ENCODE peak calls at places on chromosomes 4 and X, in eight cellular contexts. S is iPS-NIHi11, C is kidney epithelial cell, V is brain microvascular endothelial cell, K is NCI-H1092, G is cardiac septum, T is NCI-H1436, B is RPMI8226. M is an unnamed sample.

GRCh38 chr4:177403746-177404145 is 38.5 kb downstream of the AGA start:
- DNase-seq in V (no peak), S (no peak), C (no peak), K (no peak), B (no peak), G (no peak), T (no peak), M (no peak)

GRCh38 chr4:38368612-38369011 is 295.4 kb upstream of the KLF3 start:
- DNase-seq in G (no peak), K (no peak), B (no peak), T (no peak), S (no peak), C (no peak), V (peak; percentile 61), M (no peak)

GRCh38 chr4:188778880-188779279 is 639.6 kb downstream of the TRIML1 start:
- DNase-seq in T (no peak), G (no peak), C (peak; percentile 70), S (no peak), B (peak; percentile 46), V (peak; percentile 24), K (no peak), M (no peak)

GRCh38 chr4:152719856-152720556 is 40.2 kb upstream of the TMEM154 start:
- DNase-seq in C (no peak), B (no peak), G (no peak), S (no peak), K (peak; percentile 31), T (no peak), V (no peak), M (no peak)

GRCh38 chr4:81754169-81754568 is 282.5 kb upstream of the RASGEF1B start:
- DNase-seq in C (peak; percentile 7), G (no peak), K (no peak), T (no peak), B (no peak), V (no peak), S (no peak), M (no peak)

GRCh38 chrX:113305496-113305895 is 464.9 kb upstream of the AMOT start:
- DNase-seq in B (no peak), T (no peak), S (no peak), C (peak; percentile 7), K (no peak), G (no peak), V (no peak), M (no peak)

GRCh38 chr4:142402925-142403324 is 443.2 kb downstream of the INPP4B start:
- DNase-seq in C (no peak), G (no peak), S (no peak), T (no peak), K (no peak), V (peak; percentile 26), B (no peak), M (no peak)

GRCh38 chr4:78777556-78777900 is 1.4 kb downstream of the BMP2K start:
- DNase-seq in C (no peak), G (no peak), K (no peak), T (no peak), V (no peak), B (no peak), S (no peak), M (no peak)

GRCh38 chr4:187995322-187996207 is at the start of gene ZFP42:
- DNase-seq in T (no peak), K (no peak), B (no peak), C (no peak), V (no peak), S (peak; percentile 81), G (no peak), M (no peak)

GRCh38 chr4:7073059-7073458 is 5.2 kb upstream of the GRPEL1 start:
- DNase-seq in B (no peak), G (no peak), T (no peak), V (no peak), S (no peak), K (no peak), C (no peak), M (no peak)

GRCh38 chr4:186920486-186920885 is 196.8 kb upstream of the FAT1 start:
- DNase-seq in S (no peak), T (no peak), B (no peak), V (peak; percentile 52), G (no peak), C (no peak), K (no peak), M (no peak)

GRCh38 chr4:125780159-125780558 is 465.4 kb downstream of the FAT4 start:
- DNase-seq in B (no peak), V (no peak), T (no peak), K (no peak), G (no peak), C (no peak), S (no peak), M (no peak)

GRCh38 chr4:59770865-59771264 is 1429.3 kb upstream of the ADGRL3 start:
- DNase-seq in C (no peak), V (no peak), S (no peak), T (no peak), G (no peak), K (no peak), B (no peak), M (no peak)

GRCh38 chr4:150579591-150580234 is 2.2 kb upstream of the MAB21L2 start:
- DNase-seq in T (no peak), C (no peak), V (no peak), K (no peak), B (no peak), G (no peak), S (no peak), M (no peak)

GRCh38 chr4:4533461-4534169 is 8.2 kb downstream of the STX18 start:
- DNase-seq in V (no peak), G (no peak), C (peak; percentile 54), K (no peak), S (no peak), B (no peak), T (no peak), M (no peak)

GRCh38 chr4:40409835-40410234 is 74.7 kb downstream of the CHRNA9 start:
- DNase-seq in V (peak; percentile 5), G (no peak), B (no peak), K (no peak), T (no peak), S (no peak), C (no peak), M (no peak)

GRCh38 chr4:169398294-169398693 is 127.5 kb upstream of the SH3RF1 start:
- DNase-seq in C (peak; percentile 16), B (no peak), K (no peak), S (no peak), V (no peak), T (no peak), G (no peak), M (no peak)

GRCh38 chr4:100146756-100147155 is 43.5 kb downstream of the DDIT4L start:
- DNase-seq in T (no peak), B (no peak), C (no peak), S (no peak), K (no peak), G (no peak), V (no peak), M (no peak)

GRCh38 chrX:150100261-150100660 is 162.0 kb upstream of the EOLA2 start:
- DNase-seq in S (no peak), K (no peak), T (no peak), V (peak; percentile 11), G (no peak), C (no peak), B (no peak), M (no peak)

GRCh38 chrX:41441934-41442823 is 5.0 kb upstream of the NYX start:
- DNase-seq in B (peak; percentile 94), C (peak; percentile 45), G (peak; percentile 95), K (no peak), S (peak; percentile 88), T (peak; percentile 44), V (peak; percentile 34), M (peak; percentile 89)

GRCh38 chr4:140870427-140870826 is 114.2 kb upstream of the TBC1D9 start:
- DNase-seq in B (no peak), S (no peak), V (no peak), T (no peak), G (no peak), K (peak; percentile 7), C (no peak), M (no peak)

GRCh38 chr4:7744131-7744804 is 195.4 kb downstream of the AFAP1 start:
- DNase-seq in C (no peak), B (peak; percentile 77), S (no peak), V (no peak), G (no peak), K (no peak), T (no peak), M (no peak)

GRCh38 chr4:115920637-115921036 is 807.2 kb upstream of the NDST4 start:
- DNase-seq in C (no peak), S (no peak), K (no peak), B (no peak), V (no peak), T (no peak), G (no peak), M (no peak)

GRCh38 chrX:130301405-130301804 is 32.7 kb upstream of the ZNF280C start:
- DNase-seq in V (no peak), T (no peak), C (no peak), B (no peak), S (no peak), G (no peak), K (no peak), M (no peak)

GRCh38 chr4:5110901-5111300 is 59.6 kb downstream of the STK32B start:
- DNase-seq in K (no peak), V (no peak), B (no peak), T (no peak), S (no peak), G (no peak), C (no peak), M (no peak)

GRCh38 chrX:113868716-113869115 is 715.2 kb upstream of the HTR2C start:
- DNase-seq in S (no peak), T (no peak), G (no peak), C (no peak), B (no peak), V (no peak), K (no peak), M (no peak)

GRCh38 chr4:170884965-170885583 is 795.3 kb upstream of the AADAT start:
- DNase-seq in K (no peak), V (no peak), T (no peak), S (no peak), G (no peak), C (no peak), B (no peak), M (no peak)

GRCh38 chrX:131288738-131289511 is at the start of gene IGSF1:
- DNase-seq in B (peak; percentile 17), G (no peak), C (peak; percentile 2), T (no peak), S (peak; percentile 72), V (peak; percentile 4), K (no peak), M (no peak)

GRCh38 chr4:140740422-140740821 is 15.8 kb downstream of the TBC1D9 start:
- DNase-seq in S (no peak), T (no peak), C (no peak), G (no peak), B (no peak), V (no peak), K (no peak), M (no peak)

GRCh38 chrX:21666679-21667078 is 8.5 kb upstream of the KLHL34 start:
- DNase-seq in T (no peak), S (no peak), B (no peak), G (no peak), C (no peak), V (no peak), K (no peak), M (no peak)

GRCh38 chrX:155880586-155881157 is 473 bp upstream of the VAMP7 start:
- DNase-seq in B (no peak), C (no peak), T (no peak), G (no peak), K (no peak), V (no peak), S (no peak), M (no peak)

GRCh38 chrX:68808686-68809357 is 20.0 kb upstream of the EFNB1 start:
- DNase-seq in K (peak; percentile 22), C (no peak), V (no peak), T (no peak), G (no peak), B (peak; percentile 28), S (no peak), M (no peak)

GRCh38 chrX:747176-747575 is 116.6 kb downstream of the SHOX start:
- DNase-seq in V (no peak), S (no peak), G (no peak), C (no peak), T (no peak), B (no peak), K (no peak), M (no peak)

GRCh38 chrX:138849521-138849920 is 138.0 kb upstream of the FGF13 start:
- DNase-seq in G (no peak), K (no peak), T (no peak), V (no peak), S (no peak), C (no peak), B (no peak), M (no peak)